ENCODE peak calls at places on chromosomes 1 and 21, in five cellular contexts. A is CD14-positive monocyte, T is transverse colon, J is endothelial cell, S is prostate gland. H is an unnamed sample.

GRCh38 chr21:35611752-35612151 is 448.6 kb downstream of the SETD4 start:
- DNase-seq in A (no peak), T (no peak), J (no peak), S (no peak), H (no peak)

GRCh38 chr1:66364578-66365391 is 169.2 kb upstream of the SGIP1 start:
- DNase-seq in A (no peak), T (no peak), J (no peak), S (no peak), H (no peak)

GRCh38 chr1:20158358-20159070 is 19.4 kb downstream of the PLA2G2F start:
- DNase-seq in A (no peak), T (no peak), J (no peak), S (no peak), H (no peak)

GRCh38 chr1:116309090-116309870 is 63.8 kb upstream of the ATP1A1 start:
- DNase-seq in A (no peak), T (no peak), J (no peak), S (no peak), H (no peak)

GRCh38 chr21:41235214-41235613 is 67.3 kb downstream of the BACE2 start:
- DNase-seq in A (no peak), T (no peak), J (no peak), S (no peak), H (no peak)

GRCh38 chr1:219660666-219661463 is 48.0 kb upstream of the ZC3H11B start:
- DNase-seq in A (peak; percentile 72), T (peak; percentile 75), J (peak; percentile 92), S (peak; percentile 54), H (peak; percentile 82)

GRCh38 chr1:57826535-57826934 is 402.7 kb upstream of the DAB1 start:
- DNase-seq in A (no peak), T (no peak), J (no peak), S (no peak), H (no peak)

GRCh38 chr1:19738669-19739068 is 61.0 kb downstream of the TMCO4 start:
- DNase-seq in A (no peak), T (no peak), J (no peak), S (no peak), H (no peak)

GRCh38 chr1:116428600-116428999 is 55.6 kb downstream of the ATP1A1 start:
- DNase-seq in A (no peak), T (no peak), J (no peak), S (no peak), H (no peak)

GRCh38 chr1:226325178-226325577 is 16.2 kb upstream of the LIN9 start:
- DNase-seq in A (no peak), T (no peak), J (no peak), S (no peak), H (no peak)

GRCh38 chr1:24705260-24706073 is 39.8 kb upstream of the CLIC4 start:
- DNase-seq in A (peak; percentile 70), T (peak; percentile 82), J (peak; percentile 81), S (peak; percentile 87), H (peak; percentile 88)

GRCh38 chr1:248926401-248927182 is 20.6 kb downstream of the PGBD2 start:
- DNase-seq in A (no peak), T (no peak), J (no peak), S (no peak), H (no peak)

GRCh38 chr21:44300262-44300959 is 558 bp downstream of the PFKL start:
- DNase-seq in A (no peak), T (peak; percentile 87), J (peak; percentile 57), S (peak; percentile 59), H (peak; percentile 85)

GRCh38 chr1:50047916-50048694 is 24.4 kb upstream of the AGBL4 start:
- DNase-seq in A (no peak), T (no peak), J (peak; percentile 76), S (no peak), H (peak; percentile 30)

GRCh38 chr1:101237229-101237837 is 514 bp downstream of the S1PR1 start:
- DNase-seq in A (no peak), T (no peak), J (no peak), S (no peak), H (no peak)

GRCh38 chr1:84366786-84367185 is 31.5 kb upstream of the DNASE2B start:
- DNase-seq in A (no peak), T (no peak), J (no peak), S (no peak), H (no peak)

GRCh38 chr1:226698659-226699058 is 40.4 kb downstream of the ITPKB start:
- DNase-seq in A (no peak), T (no peak), J (no peak), S (no peak), H (no peak)

GRCh38 chr1:13941315-13941714 is 241.3 kb downstream of the PRDM2 start:
- DNase-seq in A (no peak), T (no peak), J (no peak), S (no peak), H (no peak)

GRCh38 chr1:214224605-214225354 is 56.2 kb upstream of the SMYD2 start:
- DNase-seq in A (no peak), T (no peak), J (no peak), S (no peak), H (no peak)

GRCh38 chr21:33587792-33588484 is 546 bp downstream of the DONSON start:
- DNase-seq in A (no peak), T (peak; percentile 41), J (peak; percentile 31), S (peak; percentile 9), H (peak; percentile 49)

GRCh38 chr1:169460193-169460833 is 25.4 kb downstream of the SLC19A2 start:
- DNase-seq in A (no peak), T (no peak), J (peak; percentile 7), S (no peak), H (peak; percentile 23)

GRCh38 chr1:26307363-26307781 is 936 bp upstream of the UBXN11 start:
- DNase-seq in A (no peak), T (no peak), J (no peak), S (no peak), H (no peak)

GRCh38 chr1:54188291-54188690 is 11.5 kb downstream of the CYB5RL start:
- DNase-seq in A (no peak), T (no peak), J (no peak), S (no peak), H (no peak)

GRCh38 chr1:227321035-227321434 is 2.7 kb upstream of the CDC42BPA start:
- DNase-seq in A (no peak), T (no peak), J (no peak), S (no peak), H (no peak)

GRCh38 chr1:33289858-33290154 is 31.1 kb downstream of the A3GALT2 start:
- DNase-seq in A (no peak), T (no peak), J (no peak), S (no peak), H (no peak)

GRCh38 chr21:45532826-45533730 is 9.2 kb downstream of the SLC19A1 start:
- DNase-seq in A (peak; percentile 41), T (peak; percentile 90), J (no peak), S (no peak), H (peak; percentile 85)

GRCh38 chr1:88612783-88613182 is 71.3 kb upstream of the PKN2 start:
- DNase-seq in A (no peak), T (peak; percentile 79), J (no peak), S (no peak), H (peak; percentile 83)

GRCh38 chr1:246530482-246530881 is 23.4 kb upstream of the SMYD3 start:
- DNase-seq in A (no peak), T (no peak), J (no peak), S (no peak), H (no peak)

GRCh38 chr1:246527402-246528088 is 20.5 kb upstream of the SMYD3 start:
- DNase-seq in A (no peak), T (no peak), J (no peak), S (no peak), H (no peak)

GRCh38 chr1:246526915-246527314 is 19.8 kb upstream of the SMYD3 start:
- DNase-seq in A (no peak), T (no peak), J (no peak), S (no peak), H (no peak)

GRCh38 chr1:246526380-246526779 is 19.3 kb upstream of the SMYD3 start:
- DNase-seq in A (no peak), T (no peak), J (no peak), S (no peak), H (no peak)

DNA sequence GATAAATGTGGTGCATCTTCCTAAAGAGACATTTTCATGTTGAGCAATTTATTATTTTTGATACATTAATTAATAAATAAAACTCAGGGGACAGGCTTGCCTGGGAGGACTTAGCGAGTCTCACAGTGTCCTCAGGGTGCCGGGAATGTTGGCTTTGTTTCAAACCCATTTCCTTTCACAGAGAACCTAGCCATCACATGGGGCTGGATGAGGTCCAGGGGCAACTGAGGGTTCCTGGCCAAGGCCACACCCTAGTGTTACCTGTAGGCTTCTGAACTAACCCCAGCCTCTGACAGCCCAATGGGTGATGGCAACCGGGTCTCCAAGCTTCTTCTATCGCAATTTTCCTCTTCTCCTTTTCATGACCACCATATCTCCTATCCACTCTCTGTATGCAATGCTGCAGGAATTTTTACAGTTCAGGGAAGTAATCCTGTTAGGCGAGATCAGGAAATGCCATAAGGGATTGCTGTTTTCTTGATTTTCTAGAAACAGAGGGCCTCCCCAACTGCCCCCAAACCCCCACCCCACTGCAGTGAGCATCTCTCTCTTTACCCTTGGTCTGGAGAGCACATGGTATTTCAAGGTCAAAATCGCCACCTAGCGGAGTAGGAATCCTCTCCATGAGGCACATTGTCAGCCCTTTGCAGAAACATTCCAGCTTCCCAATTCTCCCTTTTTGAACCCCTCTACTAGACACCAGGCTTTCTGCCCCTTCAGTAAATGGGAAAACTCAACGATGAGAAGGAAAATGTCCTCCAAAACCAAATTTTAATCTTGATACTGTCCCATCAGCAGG is 22.1 kb upstream of the SMYD3 start:
- DNase-seq in A (no peak), T (no peak), J (no peak), S (no peak), H (no peak)
- TF ChIP-seq CTCF in A (no peak), T (no peak), J (no peak), S (no peak), H (no peak)

DNA sequence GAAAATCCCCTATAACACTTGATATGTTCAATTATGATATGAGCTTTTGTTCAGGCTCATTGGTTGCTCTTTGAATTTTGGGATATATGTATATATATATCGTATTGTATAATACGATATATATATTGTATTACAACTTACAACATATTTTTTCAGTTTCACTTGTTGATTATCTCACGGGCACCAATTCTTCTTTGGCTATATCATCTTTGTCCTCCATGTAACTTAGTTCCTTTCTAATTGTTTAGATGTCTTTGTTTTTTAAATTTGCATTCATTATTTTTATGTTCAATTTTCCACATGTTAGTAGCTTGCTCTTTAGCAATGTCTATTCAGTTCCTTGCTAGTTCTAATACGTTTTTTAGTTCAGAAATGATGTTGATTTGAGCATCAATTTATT is 150.0 kb downstream of the BACH1 start:
- DNase-seq in A (no peak), T (no peak), J (no peak), S (no peak), H (no peak)
- TF ChIP-seq CTCF in A (no peak), T (no peak), J (no peak), S (no peak), H (no peak)

DNA sequence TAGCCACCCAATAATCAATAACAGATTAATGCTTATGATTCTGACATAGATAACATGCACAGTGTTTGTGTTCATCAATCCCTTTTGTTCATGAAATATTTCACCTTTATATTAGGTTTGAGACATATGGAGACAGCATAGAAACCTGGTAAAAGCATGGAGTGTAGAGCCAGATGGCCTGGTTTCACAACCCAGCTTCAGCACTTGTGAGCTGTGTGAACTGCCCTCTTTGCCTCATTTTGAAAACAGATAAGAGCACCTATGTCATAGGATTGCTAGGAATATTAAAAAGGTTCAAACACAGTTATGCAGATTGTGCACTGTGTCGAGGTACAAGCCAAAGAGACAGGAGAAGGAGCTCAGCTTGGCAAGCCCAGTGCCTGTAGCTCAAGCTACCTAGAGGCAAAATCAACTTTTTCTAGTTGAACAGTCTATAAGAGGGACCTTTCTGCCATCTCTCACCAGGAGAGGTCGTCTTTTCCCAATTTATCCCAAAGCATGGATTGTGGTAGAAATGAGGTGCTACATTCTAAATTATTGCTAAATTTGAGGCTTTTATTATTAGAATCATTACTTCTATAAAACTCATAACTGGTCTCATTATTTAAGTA is 5.0 kb downstream of the CHODL start:
- DNase-seq in A (no peak), T (no peak), J (no peak), S (no peak), H (no peak)
- TF ChIP-seq CTCF in A (no peak), T (no peak), J (no peak), S (no peak), H (no peak)

GRCh38 chr1:18090636-18091035 is 17.0 kb upstream of the IGSF21 start:
- DNase-seq in A (no peak), T (no peak), J (no peak), S (no peak), H (no peak)
- TF ChIP-seq CTCF in A (no peak), T (no peak), J (no peak), S (no peak), H (no peak)

H was measured in colonic mucosa.